ENCODE peak calls at places on chromosomes 7 and 10, in five cellular contexts. N is kidney tubule cell, W is SJCRH30, A is head of caudate nucleus, U is PC-9. Y is an unnamed sample.

GRCh38 chr7:30717181-30717580 is 34.8 kb upstream of the INMT start:
- DNase-seq in N (peak), W (no peak), A (no peak), U (peak), Y (no peak)

GRCh38 chr10:101668566-101668965 is 26.4 kb downstream of the FBXW4 start:
- DNase-seq in N (no peak), W (no peak), A (no peak), U (no peak), Y (no peak)

GRCh38 chr10:129605266-129605985 is 138.4 kb downstream of the MGMT start:
- DNase-seq in N (no peak), W (no peak), A (no peak), U (no peak), Y (no peak)

GRCh38 chr7:50068850-50069551 is 24.0 kb downstream of the ZPBP start:
- DNase-seq in N (peak), W (no peak), A (no peak), U (peak), Y (peak)

GRCh38 chr10:116470768-116471415 is 43.2 kb downstream of the PNLIPRP3 start:
- DNase-seq in N (peak), W (peak), A (no peak), U (peak), Y (peak)

GRCh38 chr10:133314911-133315310 is 6.2 kb downstream of the ZNF511 start:
- DNase-seq in N (no peak), W (no peak), A (no peak), U (no peak), Y (no peak)

GRCh38 chr7:70494977-70495376 is 637.0 kb upstream of the GALNT17 start:
- DNase-seq in N (no peak), W (no peak), A (no peak), U (no peak), Y (no peak)

GRCh38 chr10:13891542-13892431 is 305.0 kb downstream of the PRPF18 start:
- DNase-seq in N (peak), W (peak), A (peak), U (peak), Y (no peak)

GRCh38 chr10:95426482-95426881 is 134.7 kb downstream of the SORBS1 start:
- DNase-seq in N (no peak), W (no peak), A (no peak), U (no peak), Y (no peak)